ENCODE peak calls at places on chromosome 6, in nine cellular contexts. V is AG10803; N is mucosa of descending colon; T is stimulated activated effector memory CD8-positive, alpha-beta T cell treated with anti-CD3 and anti-CD28 coated beads, Interleukin-12 subunit alpha, Interleukin-12 subunit beta, amount 100 ng/mL, for 72 hours; P is NCI-H1105; W is stimulated activated CD4-positive, alpha-beta T cell treated with anti-CD3 and anti-CD28 coated beads, Interleukin-4, amount 100 ng/mL, for 24 hours; U is mesendoderm; D is fibroblast of villous mesenchyme; Y is tibial nerve. A is an unnamed sample.

GRCh38 chr6:28068067-28068466 is 12.3 kb upstream of the ZNF165 start:
- DNase-seq in V (no peak), N (no peak), T (no peak), P (no peak), W (no peak), U (no peak), D (no peak), Y (no peak), A (no peak)

GRCh38 chr6:52000064-52000463 is 87.3 kb downstream of the PKHD1 start:
- DNase-seq in V (no peak), N (no peak), T (no peak), P (no peak), W (no peak), U (peak; percentile 13), D (no peak), Y (no peak), A (no peak)

GRCh38 chr6:141925001-141925400 is 207.7 kb upstream of the GJE1 start:
- DNase-seq in V (peak; percentile 45), N (no peak), T (no peak), P (no peak), W (no peak), U (peak; percentile 9), D (no peak), Y (no peak), A (peak; percentile 26)

GRCh38 chr6:47026679-47027078 is 15.5 kb downstream of the ADGRF1 start:
- DNase-seq in V (no peak), N (no peak), T (no peak), P (no peak), W (no peak), U (no peak), D (no peak), Y (no peak), A (no peak)

GRCh38 chr6:2976571-2977085 is 5.3 kb upstream of the SERPINB6 start:
- DNase-seq in V (peak; percentile 87), N (no peak), T (no peak), P (no peak), W (no peak), U (no peak), D (peak; percentile 81), Y (no peak), A (peak; percentile 68)

GRCh38 chr6:109455502-109456282 is at the start of gene MICAL1:
- DNase-seq in V (peak; percentile 67), N (peak; percentile 93), T (peak; percentile 55), P (peak; percentile 77), W (peak; percentile 57), U (peak; percentile 71), D (peak; percentile 57), Y (peak; percentile 62), A (peak; percentile 81)

GRCh38 chr6:43248791-43249190 is 5.5 kb downstream of the TTBK1 start:
- DNase-seq in V (no peak), N (no peak), T (no peak), P (no peak), W (no peak), U (no peak), D (no peak), Y (no peak), A (no peak)

GRCh38 chr6:3290501-3291211 is 31.9 kb downstream of the PSMG4 start:
- DNase-seq in V (no peak), N (no peak), T (no peak), P (no peak), W (no peak), U (no peak), D (no peak), Y (no peak), A (no peak)

GRCh38 chr6:113004691-113005270 is 657.7 kb downstream of the RFPL4B start:
- DNase-seq in V (no peak), N (no peak), T (no peak), P (no peak), W (no peak), U (no peak), D (no peak), Y (no peak), A (no peak)

GRCh38 chr6:56764081-56764566 is 121.4 kb upstream of the DST start:
- DNase-seq in V (peak; percentile 54), N (no peak), T (no peak), P (no peak), W (no peak), U (peak; percentile 82), D (peak; percentile 57), Y (no peak), A (no peak)

GRCh38 chr6:156587751-156588301 is 189.4 kb upstream of the ARID1B start:
- DNase-seq in V (no peak), N (no peak), T (no peak), P (no peak), W (no peak), U (no peak), D (no peak), Y (no peak), A (peak; percentile 19)

GRCh38 chr6:139376604-139377218 is 2.3 kb upstream of the CITED2 start:
- DNase-seq in V (peak; percentile 88), N (no peak), T (no peak), P (no peak), W (no peak), U (peak; percentile 72), D (peak; percentile 69), Y (peak; percentile 82), A (peak; percentile 56)

GRCh38 chr6:14354919-14355572 is 237.5 kb downstream of the CD83 start:
- DNase-seq in V (peak; percentile 80), N (peak; percentile 42), T (no peak), P (no peak), W (peak; percentile 36), U (no peak), D (peak; percentile 43), Y (peak; percentile 45), A (peak; percentile 96)

GRCh38 chr6:13454286-13455221 is 32.8 kb downstream of the GFOD1 start:
- DNase-seq in V (peak; percentile 81), N (peak; percentile 45), T (peak; percentile 50), P (no peak), W (peak; percentile 91), U (no peak), D (peak; percentile 85), Y (peak; percentile 51), A (peak; percentile 24)

GRCh38 chr6:5287205-5287965 is 26.1 kb downstream of the FARS2 start:
- DNase-seq in V (peak; percentile 76), N (no peak), T (no peak), P (no peak), W (no peak), U (peak; percentile 21), D (peak; percentile 79), Y (no peak), A (peak; percentile 71)

GRCh38 chr6:85887467-85887866 is 244.8 kb upstream of the SYNCRIP start:
- DNase-seq in V (no peak), N (no peak), T (no peak), P (no peak), W (no peak), U (no peak), D (no peak), Y (no peak), A (no peak)

GRCh38 chr6:105226598-105227291 is 46.9 kb upstream of the POPDC3 start:
- DNase-seq in V (peak; percentile 26), N (no peak), T (no peak), P (no peak), W (no peak), U (no peak), D (no peak), Y (no peak), A (no peak)

GRCh38 chr6:31821301-31822037 is 6.1 kb upstream of the HSPA1B start:
- DNase-seq in V (peak; percentile 30), N (peak; percentile 93), T (peak; percentile 67), P (peak; percentile 35), W (peak; percentile 75), U (peak; percentile 79), D (no peak), Y (no peak), A (peak; percentile 77)

GRCh38 chr6:168866534-168866933 is 387.1 kb downstream of the THBS2 start:
- DNase-seq in V (no peak), N (no peak), T (no peak), P (no peak), W (no peak), U (no peak), D (no peak), Y (no peak), A (no peak)

GRCh38 chr6:111427341-111428116 is 55.5 kb downstream of the REV3L start:
- DNase-seq in V (peak; percentile 86), N (no peak), T (no peak), P (no peak), W (peak; percentile 31), U (no peak), D (peak; percentile 93), Y (no peak), A (peak; percentile 77)

A was measured in astrocyte of the hippocampus.